ENCODE peak calls at places on chromosomes 6 and 20, in nine cellular contexts. One of them, this sample, is unnamed.
A peak's percentile ranks its signal among the peaks of the same experiment; 100 is the strongest.

GRCh38 chr20:49661560-49662329 is 51.9 kb downstream of the B4GALT5 start:
- DNase-seq in HCT116: no peak
- DNase-seq in breast epithelium: no peak
- DNase-seq in HL-60: no peak
- DNase-seq in esophagus muscularis mucosa: no peak
- DNase-seq in transverse colon: no peak
- DNase-seq in GM23338: no peak
- DNase-seq in spleen: no peak
- DNase-seq in upper lobe of left lung: no peak
- DNase-seq in this sample: peak; percentile 52

GRCh38 chr20:57620999-57621398 is 773 bp upstream of the ZBP1 start:
- DNase-seq in transverse colon: peak; percentile 58
- DNase-seq in spleen: peak; percentile 90
- DNase-seq in HL-60: no peak
- DNase-seq in esophagus muscularis mucosa: no peak
- DNase-seq in HCT116: no peak
- DNase-seq in GM23338: no peak
- DNase-seq in upper lobe of left lung: peak; percentile 74
- DNase-seq in breast epithelium: no peak
- DNase-seq in this sample: no peak

GRCh38 chr6:45998524-45998923 is 17.1 kb downstream of the CLIC5 start:
- DNase-seq in HL-60: no peak
- DNase-seq in GM23338: no peak
- DNase-seq in spleen: no peak
- DNase-seq in esophagus muscularis mucosa: no peak
- DNase-seq in HCT116: no peak
- DNase-seq in upper lobe of left lung: no peak
- DNase-seq in breast epithelium: no peak
- DNase-seq in transverse colon: no peak
- DNase-seq in this sample: no peak

GRCh38 chr6:72720464-72720863 is 98.6 kb downstream of the KCNQ5 start:
- DNase-seq in HCT116: no peak
- DNase-seq in HL-60: no peak
- DNase-seq in breast epithelium: no peak
- DNase-seq in transverse colon: no peak
- DNase-seq in esophagus muscularis mucosa: no peak
- DNase-seq in GM23338: no peak
- DNase-seq in upper lobe of left lung: no peak
- DNase-seq in spleen: no peak
- DNase-seq in this sample: no peak

GRCh38 chr6:100479180-100480035 is 14.7 kb upstream of the SIM1 start:
- DNase-seq in transverse colon: no peak
- DNase-seq in esophagus muscularis mucosa: no peak
- DNase-seq in spleen: no peak
- DNase-seq in upper lobe of left lung: no peak
- DNase-seq in breast epithelium: no peak
- DNase-seq in HCT116: peak; percentile 54
- DNase-seq in HL-60: peak; percentile 7
- DNase-seq in GM23338: peak; percentile 67
- DNase-seq in this sample: peak; percentile 68

GRCh38 chr20:38825901-38826625 is 20.6 kb downstream of the PPP1R16B start:
- DNase-seq in upper lobe of left lung: no peak
- DNase-seq in esophagus muscularis mucosa: no peak
- DNase-seq in spleen: no peak
- DNase-seq in HL-60: no peak
- DNase-seq in breast epithelium: no peak
- DNase-seq in transverse colon: no peak
- DNase-seq in HCT116: peak; percentile 15
- DNase-seq in GM23338: peak; percentile 79
- DNase-seq in this sample: peak; percentile 86

GRCh38 chr6:138724015-138724414 is 49.6 kb upstream of the CCDC28A start:
- DNase-seq in breast epithelium: no peak
- DNase-seq in upper lobe of left lung: no peak
- DNase-seq in esophagus muscularis mucosa: no peak
- DNase-seq in HL-60: no peak
- DNase-seq in spleen: no peak
- DNase-seq in HCT116: peak; percentile 28
- DNase-seq in GM23338: no peak
- DNase-seq in transverse colon: peak; percentile 16
- DNase-seq in this sample: peak; percentile 72

GRCh38 chr6:41488392-41489129 is 57.6 kb upstream of the FOXP4 start:
- DNase-seq in esophagus muscularis mucosa: no peak
- DNase-seq in HCT116: no peak
- DNase-seq in HL-60: no peak
- DNase-seq in upper lobe of left lung: no peak
- DNase-seq in GM23338: peak; percentile 69
- DNase-seq in spleen: peak; percentile 64
- DNase-seq in transverse colon: peak; percentile 9
- DNase-seq in breast epithelium: no peak
- DNase-seq in this sample: peak; percentile 27

GRCh38 chr6:144314562-144314961 is 29.4 kb downstream of the UTRN start:
- DNase-seq in esophagus muscularis mucosa: no peak
- DNase-seq in breast epithelium: no peak
- DNase-seq in upper lobe of left lung: no peak
- DNase-seq in GM23338: no peak
- DNase-seq in HCT116: no peak
- DNase-seq in transverse colon: no peak
- DNase-seq in spleen: no peak
- DNase-seq in HL-60: no peak
- DNase-seq in this sample: peak; percentile 74

GRCh38 chr6:88870728-88871330 is 92.6 kb downstream of the RNGTT start:
- DNase-seq in upper lobe of left lung: no peak
- DNase-seq in breast epithelium: no peak
- DNase-seq in transverse colon: peak; percentile 15
- DNase-seq in HCT116: peak; percentile 29
- DNase-seq in spleen: no peak
- DNase-seq in HL-60: peak; percentile 10
- DNase-seq in GM23338: peak; percentile 70
- DNase-seq in esophagus muscularis mucosa: no peak
- DNase-seq in this sample: peak; percentile 69

GRCh38 chr20:2507464-2507863 is 1.3 kb downstream of the ZNF343 start:
- DNase-seq in GM23338: no peak
- DNase-seq in HCT116: no peak
- DNase-seq in transverse colon: no peak
- DNase-seq in upper lobe of left lung: no peak
- DNase-seq in esophagus muscularis mucosa: peak; percentile 26
- DNase-seq in HL-60: no peak
- DNase-seq in spleen: no peak
- DNase-seq in breast epithelium: no peak
- DNase-seq in this sample: no peak

GRCh38 chr6:15358579-15359327 is 112.9 kb downstream of the JARID2 start:
- DNase-seq in breast epithelium: no peak
- DNase-seq in transverse colon: no peak
- DNase-seq in GM23338: no peak
- DNase-seq in upper lobe of left lung: no peak
- DNase-seq in HL-60: no peak
- DNase-seq in HCT116: no peak
- DNase-seq in spleen: no peak
- DNase-seq in esophagus muscularis mucosa: no peak
- DNase-seq in this sample: no peak

GRCh38 chr6:104953410-104953953 is 3.4 kb upstream of the LIN28B start:
- DNase-seq in GM23338: peak; percentile 90
- DNase-seq in upper lobe of left lung: peak; percentile 25
- DNase-seq in breast epithelium: no peak
- DNase-seq in transverse colon: no peak
- DNase-seq in HCT116: no peak
- DNase-seq in esophagus muscularis mucosa: no peak
- DNase-seq in HL-60: no peak
- DNase-seq in spleen: no peak
- DNase-seq in this sample: no peak

GRCh38 chr6:141675957-141676356 is 456.8 kb upstream of the GJE1 start:
- DNase-seq in GM23338: no peak
- DNase-seq in HL-60: no peak
- DNase-seq in esophagus muscularis mucosa: no peak
- DNase-seq in transverse colon: no peak
- DNase-seq in breast epithelium: no peak
- DNase-seq in upper lobe of left lung: no peak
- DNase-seq in HCT116: peak; percentile 18
- DNase-seq in spleen: no peak
- DNase-seq in this sample: peak; percentile 26

GRCh38 chr6:39102024-39102820 is 12.8 kb downstream of the SAYSD1 start:
- DNase-seq in HCT116: no peak
- DNase-seq in HL-60: no peak
- DNase-seq in upper lobe of left lung: peak; percentile 22
- DNase-seq in breast epithelium: no peak
- DNase-seq in transverse colon: no peak
- DNase-seq in GM23338: peak; percentile 92
- DNase-seq in esophagus muscularis mucosa: peak; percentile 57
- DNase-seq in spleen: no peak
- DNase-seq in this sample: peak; percentile 9

GRCh38 chr6:25456249-25456648 is 177.1 kb downstream of the CARMIL1 start:
- DNase-seq in HL-60: no peak
- DNase-seq in esophagus muscularis mucosa: no peak
- DNase-seq in breast epithelium: no peak
- DNase-seq in transverse colon: no peak
- DNase-seq in HCT116: no peak
- DNase-seq in GM23338: no peak
- DNase-seq in spleen: no peak
- DNase-seq in upper lobe of left lung: no peak
- DNase-seq in this sample: no peak

GRCh38 chr20:14304466-14304865 is 32.9 kb downstream of the FLRT3 start:
- DNase-seq in transverse colon: no peak
- DNase-seq in spleen: no peak
- DNase-seq in GM23338: no peak
- DNase-seq in breast epithelium: no peak
- DNase-seq in HL-60: no peak
- DNase-seq in HCT116: no peak
- DNase-seq in esophagus muscularis mucosa: no peak
- DNase-seq in upper lobe of left lung: no peak
- DNase-seq in this sample: no peak

GRCh38 chr6:148166339-148166949 is 176.2 kb upstream of the SASH1 start:
- DNase-seq in GM23338: peak; percentile 71
- DNase-seq in breast epithelium: no peak
- DNase-seq in transverse colon: no peak
- DNase-seq in spleen: no peak
- DNase-seq in HL-60: no peak
- DNase-seq in upper lobe of left lung: no peak
- DNase-seq in HCT116: peak; percentile 51
- DNase-seq in esophagus muscularis mucosa: no peak
- DNase-seq in this sample: peak; percentile 75

GRCh38 chr6:108518714-108519576 is 41.8 kb upstream of the FOXO3 start:
- DNase-seq in GM23338: peak; percentile 76
- DNase-seq in esophagus muscularis mucosa: no peak
- DNase-seq in upper lobe of left lung: no peak
- DNase-seq in spleen: no peak
- DNase-seq in transverse colon: no peak
- DNase-seq in HCT116: peak; percentile 54
- DNase-seq in HL-60: no peak
- DNase-seq in breast epithelium: no peak
- DNase-seq in this sample: peak; percentile 13

GRCh38 chr6:43192911-43193310 is 10.9 kb downstream of the CUL9 start:
- DNase-seq in upper lobe of left lung: no peak
- DNase-seq in esophagus muscularis mucosa: no peak
- DNase-seq in HCT116: no peak
- DNase-seq in breast epithelium: no peak
- DNase-seq in GM23338: no peak
- DNase-seq in HL-60: no peak
- DNase-seq in spleen: peak; percentile 51
- DNase-seq in transverse colon: no peak
- DNase-seq in this sample: no peak

GRCh38 chr6:31723245-31723979 is at the start of gene MPIG6B:
- DNase-seq in spleen: peak; percentile 83
- DNase-seq in breast epithelium: no peak
- DNase-seq in transverse colon: no peak
- DNase-seq in upper lobe of left lung: no peak
- DNase-seq in GM23338: peak; percentile 29
- DNase-seq in HCT116: no peak
- DNase-seq in esophagus muscularis mucosa: no peak
- DNase-seq in HL-60: no peak
- DNase-seq in this sample: no peak
- TF ChIP-seq POLR2AphosphoS5 in spleen: peak; percentile 55
- TF ChIP-seq POLR2AphosphoS5 in breast epithelium: no peak
- TF ChIP-seq POLR2AphosphoS5 in transverse colon: no peak
- TF ChIP-seq POLR2AphosphoS5 in upper lobe of left lung: no peak
- TF ChIP-seq POLR2AphosphoS5 in GM23338: no peak
- TF ChIP-seq POLR2AphosphoS5 in HCT116: no peak
- TF ChIP-seq POLR2AphosphoS5 in esophagus muscularis mucosa: no peak
- TF ChIP-seq POLR2AphosphoS5 in HL-60: no peak
- TF ChIP-seq POLR2AphosphoS5 in this sample: no peak

GRCh38 chr6:28769626-28770402 is 154.0 kb downstream of the TRIM27 start:
- DNase-seq in breast epithelium: no peak
- DNase-seq in transverse colon: no peak
- DNase-seq in HL-60: no peak
- DNase-seq in HCT116: no peak
- DNase-seq in esophagus muscularis mucosa: peak; percentile 66
- DNase-seq in spleen: no peak
- DNase-seq in GM23338: peak; percentile 61
- DNase-seq in upper lobe of left lung: no peak
- DNase-seq in this sample: no peak
- TF ChIP-seq CTCF in breast epithelium: no peak
- TF ChIP-seq CTCF in transverse colon: no peak
- TF ChIP-seq CTCF in HL-60: peak; percentile 2
- TF ChIP-seq CTCF in HCT116: peak; percentile 28
- TF ChIP-seq CTCF in esophagus muscularis mucosa: no peak
- TF ChIP-seq CTCF in spleen: no peak
- TF ChIP-seq CTCF in GM23338: peak; percentile 43
- TF ChIP-seq CTCF in upper lobe of left lung: no peak
- TF ChIP-seq CTCF in this sample: no peak

DNA sequence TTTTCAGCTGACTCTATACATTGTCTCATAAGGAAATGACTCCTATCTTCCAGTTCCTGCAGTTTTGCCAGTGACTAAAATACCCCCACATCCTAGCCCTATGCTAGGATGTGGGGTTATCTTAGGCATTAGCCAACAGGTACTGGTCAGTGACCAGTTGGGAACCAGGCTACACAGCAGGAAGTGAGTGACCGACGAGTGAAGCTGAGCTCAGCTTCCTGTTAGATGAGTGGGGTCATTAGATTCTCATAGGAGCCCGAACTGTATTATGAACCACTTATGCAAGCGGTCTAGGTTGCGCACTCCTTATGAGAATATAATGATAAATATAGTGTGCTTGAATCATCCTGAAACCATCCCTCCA is 199.3 kb upstream of the FAM83B start:
- DNase-seq in transverse colon: no peak
- DNase-seq in spleen: no peak
- DNase-seq in GM23338: no peak
- DNase-seq in breast epithelium: no peak
- DNase-seq in HCT116: no peak
- DNase-seq in upper lobe of left lung: no peak
- DNase-seq in esophagus muscularis mucosa: no peak
- DNase-seq in HL-60: no peak
- DNase-seq in this sample: peak; percentile 58
- TF ChIP-seq POLR2AphosphoS5 in transverse colon: no peak
- TF ChIP-seq POLR2AphosphoS5 in spleen: no peak
- TF ChIP-seq POLR2AphosphoS5 in GM23338: no peak
- TF ChIP-seq POLR2AphosphoS5 in breast epithelium: no peak
- TF ChIP-seq POLR2AphosphoS5 in HCT116: no peak
- TF ChIP-seq POLR2AphosphoS5 in upper lobe of left lung: no peak
- TF ChIP-seq POLR2AphosphoS5 in esophagus muscularis mucosa: no peak
- TF ChIP-seq POLR2AphosphoS5 in HL-60: no peak
- TF ChIP-seq POLR2AphosphoS5 in this sample: peak; percentile 59

DNA sequence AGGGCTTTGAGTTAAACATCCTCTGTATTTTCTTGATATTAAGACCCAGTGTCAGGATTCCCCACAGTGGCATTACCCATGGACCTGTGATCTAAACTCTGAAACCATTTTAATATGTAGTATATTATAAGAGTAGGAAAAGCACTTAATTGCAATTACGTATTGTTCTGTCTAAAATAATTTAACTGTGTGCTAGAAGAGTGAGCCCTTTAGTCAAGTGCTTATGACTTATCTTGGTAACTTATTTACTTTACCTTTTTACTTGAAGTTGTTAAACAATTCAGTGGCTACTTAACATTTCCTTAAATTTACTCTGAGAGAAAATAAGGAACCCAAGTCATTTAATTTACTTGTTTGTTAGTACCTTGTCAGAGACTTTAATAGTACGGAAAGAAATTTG is 173.6 kb downstream of the CDKAL1 start:
- DNase-seq in GM23338: no peak
- DNase-seq in transverse colon: no peak
- DNase-seq in upper lobe of left lung: no peak
- DNase-seq in HL-60: no peak
- DNase-seq in breast epithelium: no peak
- DNase-seq in spleen: no peak
- DNase-seq in esophagus muscularis mucosa: no peak
- DNase-seq in HCT116: no peak
- DNase-seq in this sample: no peak
- TF ChIP-seq CTCF in GM23338: no peak
- TF ChIP-seq CTCF in transverse colon: no peak
- TF ChIP-seq CTCF in upper lobe of left lung: no peak
- TF ChIP-seq CTCF in HL-60: no peak
- TF ChIP-seq CTCF in breast epithelium: no peak
- TF ChIP-seq CTCF in spleen: no peak
- TF ChIP-seq CTCF in esophagus muscularis mucosa: no peak
- TF ChIP-seq CTCF in HCT116: no peak
- TF ChIP-seq CTCF in this sample: no peak